ENCODE peak calls at places on chromosomes 7 and 10, in four cellular contexts. T is breast epithelium, F is suprapubic skin, P is HCT116. W is an unnamed sample.

GRCh38 chr7:126937196-126937595 is 315.5 kb downstream of the GRM8 start:
- DNase-seq in F (no peak), P (no peak), T (no peak), W (no peak)

GRCh38 chr10:23918839-23919238 is 290.1 kb upstream of the KIAA1217 start:
- DNase-seq in T (no peak), P (no peak), F (no peak), W (no peak)

GRCh38 chr7:106622654-106623314 is 38.2 kb downstream of the CCDC71L start:
- DNase-seq in P (no peak), T (no peak), F (no peak), W (no peak)

GRCh38 chr7:81769891-81770818 is at the start of gene HGF:
- DNase-seq in T (peak), F (no peak), P (no peak), W (no peak)

GRCh38 chr10:72665925-72666324 is 26.0 kb upstream of the MCU start:
- DNase-seq in T (no peak), F (no peak), P (no peak), W (no peak)

GRCh38 chr10:118983263-118983662 is 46.3 kb upstream of the NANOS1 start:
- DNase-seq in T (no peak), P (no peak), F (no peak), W (no peak)

GRCh38 chr7:24827589-24827988 is 70.3 kb upstream of the GSDME start:
- DNase-seq in P (no peak), T (no peak), F (no peak), W (no peak)

GRCh38 chr10:132526676-132527075 is 10.9 kb upstream of the INPP5A start:
- DNase-seq in F (no peak), P (no peak), T (peak), W (no peak)

GRCh38 chr7:91240546-91240945 is 23.7 kb upstream of the FZD1 start:
- DNase-seq in P (no peak), T (no peak), F (no peak), W (no peak)

GRCh38 chr10:23253780-23254179 is 61.7 kb downstream of the PTF1A start:
- DNase-seq in F (no peak), T (no peak), P (no peak), W (no peak)

GRCh38 chr10:67225226-67225625 is 299.4 kb downstream of the LRRTM3 start:
- DNase-seq in F (no peak), P (no peak), T (no peak), W (no peak)

GRCh38 chr10:64503429-64503828 is 982.2 kb downstream of the REEP3 start:
- DNase-seq in F (no peak), T (no peak), P (no peak), W (no peak)

GRCh38 chr7:23017303-23017702 is 3.4 kb upstream of the HYCC1 start:
- DNase-seq in P (no peak), F (no peak), T (no peak), W (no peak)

DNA sequence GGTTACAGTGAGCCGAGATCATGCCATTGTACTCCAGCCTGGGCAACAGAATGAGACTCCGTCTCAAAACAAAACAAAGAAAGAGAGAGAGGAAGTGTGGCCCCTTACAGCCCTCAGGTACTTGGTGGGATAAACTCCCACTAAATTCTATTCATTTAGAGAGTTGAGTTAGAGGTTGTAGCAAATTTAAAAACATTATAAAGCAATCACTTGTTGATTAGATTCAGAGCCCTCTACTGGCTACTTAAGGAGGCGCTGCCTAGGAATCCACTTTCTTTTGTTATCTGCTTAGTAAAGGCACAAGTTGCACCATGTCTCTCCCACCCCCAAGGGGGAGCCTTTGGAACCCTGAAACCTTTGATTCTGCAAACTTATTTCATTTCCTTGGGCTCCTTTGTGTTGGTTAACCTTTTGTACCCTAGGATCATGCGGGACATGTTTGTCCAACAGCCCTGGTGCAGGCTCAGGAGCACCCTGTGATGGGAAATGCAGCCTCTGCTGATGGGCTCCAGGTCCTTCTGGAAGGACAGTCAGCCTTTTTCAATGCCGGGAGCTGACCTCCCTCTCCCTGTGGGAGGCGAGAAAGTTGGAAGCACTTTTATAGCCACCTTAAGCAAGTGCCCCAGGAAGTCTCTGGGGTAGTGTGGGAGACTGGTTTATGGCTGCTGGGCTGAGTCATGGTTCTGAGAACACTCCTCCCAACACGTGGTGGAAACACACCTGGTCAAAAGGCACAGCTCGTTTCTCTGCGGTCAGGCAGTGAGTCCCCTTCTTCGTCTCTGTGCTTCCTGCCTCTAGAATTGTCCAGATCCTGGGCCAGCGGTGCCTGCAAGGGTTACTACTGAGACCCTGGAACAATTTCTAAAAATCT is 2.3 kb downstream of the HKDC1 start:
- DNase-seq in T (no peak), F (no peak), P (peak), W (peak)
- TF ChIP-seq POLR2AphosphoS5 in T (no peak), F (no peak), P (peak), W (peak)

DNA sequence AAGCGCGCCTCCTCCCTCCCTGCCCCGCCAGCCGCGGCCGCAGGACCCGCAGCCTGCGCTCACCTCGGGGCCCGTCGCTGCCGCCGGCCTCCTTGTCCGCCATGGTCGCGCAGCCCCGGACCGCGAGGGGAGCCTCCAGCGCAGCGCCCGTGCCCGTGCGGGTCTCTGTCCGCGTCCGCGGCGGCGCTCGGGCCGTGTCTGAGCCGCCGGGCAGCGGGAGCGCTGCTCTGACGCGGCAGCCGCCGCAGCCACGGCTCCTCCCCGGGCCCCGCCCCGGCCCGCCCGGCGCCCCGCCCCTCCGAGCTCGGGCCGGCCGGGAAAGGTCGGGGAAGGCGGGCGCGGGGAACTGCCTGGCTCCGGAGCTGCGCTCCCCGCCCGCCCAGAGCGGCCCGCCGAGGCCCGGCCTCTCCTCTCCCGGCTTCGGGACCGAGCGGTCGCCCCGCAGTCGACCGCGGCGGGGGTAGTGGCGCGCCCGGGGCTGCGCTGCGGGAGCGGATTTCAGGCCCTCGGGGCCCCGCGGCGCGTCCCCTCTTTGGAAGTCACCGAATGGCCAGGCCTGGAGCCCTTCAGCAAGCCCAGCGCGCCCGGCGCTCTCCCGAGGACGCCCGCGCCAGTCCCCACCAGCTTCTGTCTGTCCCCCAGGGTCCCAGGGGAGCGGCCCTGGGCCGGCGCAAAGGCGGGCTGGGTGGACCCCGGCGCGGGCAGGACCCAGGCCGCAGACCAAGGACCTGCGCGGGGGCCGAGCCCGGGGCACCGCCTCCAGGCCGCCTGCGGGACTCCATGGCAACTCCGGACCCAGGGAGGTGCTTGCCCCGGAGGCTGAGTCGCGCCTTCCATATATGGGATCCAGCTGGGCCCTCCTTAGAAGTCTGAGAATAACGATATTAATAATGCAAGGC is at the start of gene HSPA12A:
- DNase-seq in P (peak), F (no peak), T (peak), W (peak)
- TF ChIP-seq POLR2A in P (peak), F (no peak), T (no peak), W (no peak)

GRCh38 chr7:151013728-151014497 is 10.4 kb downstream of the ATG9B start:
- DNase-seq in T (peak), P (no peak), F (peak), W (peak)
- TF ChIP-seq POLR2AphosphoS5 in T (no peak), P (no peak), F (no peak), W (no peak)

GRCh38 chr10:28360175-28360574 is 57.3 kb upstream of the MPP7 start:
- DNase-seq in T (no peak), P (no peak), F (no peak), W (no peak)

GRCh38 chr10:28354552-28354951 is 51.7 kb upstream of the MPP7 start:
- DNase-seq in F (no peak), P (no peak), T (no peak), W (no peak)

GRCh38 chr10:28359334-28359733 is 56.5 kb upstream of the MPP7 start:
- DNase-seq in F (no peak), P (no peak), T (no peak), W (no peak)
- TF ChIP-seq POLR2A in F (no peak), P (no peak), T (no peak), W (no peak)

W was measured in GM12891.